ENCODE peak calls at places on chromosome 3, in seven cellular contexts. K is Peyer's patch; M is tibial nerve; A is fibroblast of lung; H is neuronal stem cell; Q is stomach; J is CD8-positive, alpha-beta T cell. U is an unnamed sample. For H3K9me3, the result is how much of the 10 kb centered on the place peaks cover.

GRCh38 chr3:98532709-98533571 is 1.2 kb downstream of the GPR15 start:
- DNase-seq in K (no peak), M (no peak), A (no peak), H (no peak), Q (no peak), J (no peak), U (no peak)

GRCh38 chr3:60055765-60056164 is 1005.9 kb upstream of the CFAP20DC start:
- DNase-seq in K (no peak), M (no peak), A (no peak), H (no peak), Q (no peak), J (no peak), U (no peak)

GRCh38 chr3:113234688-113235260 is 23.4 kb downstream of the BOC start:
- DNase-seq in K (no peak), M (no peak), A (no peak), H (no peak), Q (no peak), J (no peak), U (no peak)

GRCh38 chr3:99562138-99562537 is 76.3 kb upstream of the COL8A1 start:
- DNase-seq in K (no peak), M (no peak), A (peak), H (peak), Q (no peak), J (no peak), U (no peak)

GRCh38 chr3:49019941-49020334 is 1.6 kb upstream of the DALRD3 start:
- DNase-seq in K (no peak), M (no peak), A (no peak), H (no peak), Q (no peak), J (no peak), U (no peak)

GRCh38 chr3:107103786-107104185 is 273.5 kb upstream of the CCDC54 start:
- DNase-seq in K (no peak), M (no peak), A (no peak), H (no peak), Q (no peak), J (no peak), U (no peak)

GRCh38 chr3:153073636-153074035 is 88.4 kb upstream of the RAP2B start:
- DNase-seq in K (no peak), M (no peak), A (no peak), H (no peak), Q (no peak), J (no peak), U (no peak)

GRCh38 chr3:23161896-23162570 is 41.1 kb upstream of the UBE2E2 start:
- DNase-seq in K (no peak), M (no peak), A (peak), H (no peak), Q (no peak), J (no peak), U (no peak)

GRCh38 chr3:46947981-46948791 is 28.4 kb downstream of the CCDC12 start:
- DNase-seq in K (peak), M (no peak), A (peak), H (no peak), Q (peak), J (peak), U (peak)

GRCh38 chr3:124773351-124774304 is 43.4 kb downstream of the UMPS start:
- DNase-seq in K (no peak), M (no peak), A (no peak), H (no peak), Q (no peak), J (no peak), U (no peak)

GRCh38 chr3:104885214-104885814 is 481.4 kb upstream of the ALCAM start:
- DNase-seq in K (no peak), M (no peak), A (no peak), H (no peak), Q (no peak), J (no peak), U (no peak)

DNA sequence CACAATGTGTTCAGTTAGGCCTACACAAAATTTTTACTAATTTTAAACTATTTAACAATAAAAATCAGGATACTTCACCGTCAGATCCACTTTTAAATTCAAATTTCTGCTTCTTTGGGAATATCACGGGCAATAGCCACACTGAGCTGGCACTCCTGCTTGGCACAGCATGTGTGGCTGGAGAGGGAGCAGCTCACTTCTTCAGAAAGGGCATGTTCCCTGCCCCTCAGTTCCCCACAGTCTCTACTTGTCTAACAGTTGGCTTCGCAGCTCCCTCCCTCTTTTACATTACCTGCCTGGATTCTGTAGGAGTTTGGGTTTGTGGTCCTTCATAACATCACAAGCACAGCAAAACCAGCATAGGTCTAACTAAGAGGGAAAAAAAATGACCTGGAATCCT is 76.0 kb upstream of the TRIM42 start:
- DNase-seq in K (no peak), M (no peak), A (no peak), H (no peak), Q (no peak), J (no peak), U (no peak)
- H3K9me3 ChIP-seq in K (under half), M (under half), A (under half), H (under half), Q (under half), J (under half), U (under half)

GRCh38 chr3:182869059-182869458 is 75.8 kb downstream of the ATP11B start:
- DNase-seq in K (no peak), M (no peak), A (no peak), H (no peak), Q (no peak), J (no peak), U (no peak)
- H3K9me3 ChIP-seq in K (under half), M (under half), A (under half), H (under half), Q (under half), J (under half), U (under half)

GRCh38 chr3:58690490-58690889 is 23.9 kb upstream of the FAM3D start:
- DNase-seq in K (no peak), M (no peak), A (no peak), H (no peak), Q (no peak), J (no peak), U (no peak)
- H3K9me3 ChIP-seq in K (under half), M (under half), A (under half), H (under half), Q (under half), J (under half), U (under half)

GRCh38 chr3:13901935-13902584 is 22.2 kb upstream of the WNT7A start:
- DNase-seq in K (no peak), M (no peak), A (no peak), H (no peak), Q (no peak), J (no peak), U (no peak)
- H3K9me3 ChIP-seq in K (under half), M (under half), A (under half), H (under half), Q (half or more), J (under half), U (under half)

GRCh38 chr3:155611456-155611855 is 133.4 kb downstream of the PLCH1 start:
- DNase-seq in K (no peak), M (no peak), A (no peak), H (no peak), Q (no peak), J (no peak), U (no peak)

GRCh38 chr3:155618575-155618974 is 126.3 kb downstream of the PLCH1 start:
- DNase-seq in K (no peak), M (no peak), A (no peak), H (no peak), Q (no peak), J (no peak), U (no peak)

GRCh38 chr3:155619118-155619915 is 125.6 kb downstream of the PLCH1 start:
- DNase-seq in K (no peak), M (no peak), A (no peak), H (peak), Q (no peak), J (no peak), U (no peak)

GRCh38 chr3:155617346-155617745 is 127.5 kb downstream of the PLCH1 start:
- DNase-seq in K (no peak), M (no peak), A (no peak), H (no peak), Q (no peak), J (no peak), U (no peak)
- H3K9me3 ChIP-seq in K (under half), M (under half), A (under half), H (half or more), Q (under half), J (under half), U (under half)

GRCh38 chr3:707041-707440 is 385.8 kb upstream of the CNTN6 start:
- DNase-seq in K (no peak), M (no peak), A (no peak), H (no peak), Q (no peak), J (no peak), U (no peak)
- H3K9me3 ChIP-seq in K (under half), M (under half), A (under half), H (under half), Q (under half), J (under half), U (under half)